ENCODE peak calls at places on chromosome 7, in six cellular contexts. One of them, this sample, is unnamed.

GRCh38 chr7:35430547-35431153 is 176.8 kb upstream of the TBX20 start:
- DNase-seq in OCI-M1: peak
- DNase-seq in brain microvascular endothelial cell: no peak
- DNase-seq in activated naive CD4-positive, alpha-beta T cell: no peak
- DNase-seq in glomerular endothelial cell: no peak
- DNase-seq in endothelial cell: no peak
- DNase-seq in this sample: peak

GRCh38 chr7:149109969-149110368 is 16.2 kb downstream of the ZNF425 start:
- DNase-seq in brain microvascular endothelial cell: no peak
- DNase-seq in OCI-M1: no peak
- DNase-seq in activated naive CD4-positive, alpha-beta T cell: no peak
- DNase-seq in endothelial cell: no peak
- DNase-seq in glomerular endothelial cell: no peak
- DNase-seq in this sample: no peak

GRCh38 chr7:107938448-107939250 is 47.7 kb downstream of the DLD start:
- DNase-seq in OCI-M1: no peak
- DNase-seq in brain microvascular endothelial cell: no peak
- DNase-seq in activated naive CD4-positive, alpha-beta T cell: no peak
- DNase-seq in glomerular endothelial cell: no peak
- DNase-seq in endothelial cell: no peak
- DNase-seq in this sample: no peak

GRCh38 chr7:150940446-150941102 is 37.5 kb downstream of the KCNH2 start:
- DNase-seq in brain microvascular endothelial cell: no peak
- DNase-seq in glomerular endothelial cell: no peak
- DNase-seq in OCI-M1: no peak
- DNase-seq in activated naive CD4-positive, alpha-beta T cell: no peak
- DNase-seq in endothelial cell: no peak
- DNase-seq in this sample: no peak

GRCh38 chr7:52897708-52898107 is 137.7 kb upstream of the POM121L12 start:
- DNase-seq in activated naive CD4-positive, alpha-beta T cell: no peak
- DNase-seq in OCI-M1: no peak
- DNase-seq in glomerular endothelial cell: no peak
- DNase-seq in endothelial cell: no peak
- DNase-seq in brain microvascular endothelial cell: no peak
- DNase-seq in this sample: no peak

GRCh38 chr7:91892099-91892788 is 11.7 kb upstream of the MTERF1 start:
- DNase-seq in glomerular endothelial cell: no peak
- DNase-seq in OCI-M1: no peak
- DNase-seq in endothelial cell: no peak
- DNase-seq in activated naive CD4-positive, alpha-beta T cell: no peak
- DNase-seq in brain microvascular endothelial cell: no peak
- DNase-seq in this sample: no peak

GRCh38 chr7:30240401-30240800 is 44.0 kb upstream of the ZNRF2 start:
- DNase-seq in glomerular endothelial cell: no peak
- DNase-seq in OCI-M1: peak
- DNase-seq in activated naive CD4-positive, alpha-beta T cell: no peak
- DNase-seq in brain microvascular endothelial cell: no peak
- DNase-seq in endothelial cell: no peak
- DNase-seq in this sample: no peak

GRCh38 chr7:116185956-116186355 is 24.4 kb upstream of the TES start:
- DNase-seq in endothelial cell: no peak
- DNase-seq in activated naive CD4-positive, alpha-beta T cell: no peak
- DNase-seq in glomerular endothelial cell: no peak
- DNase-seq in OCI-M1: no peak
- DNase-seq in brain microvascular endothelial cell: no peak
- DNase-seq in this sample: no peak

GRCh38 chr7:1662101-1662500 is 8.0 kb upstream of the ELFN1 start:
- DNase-seq in brain microvascular endothelial cell: no peak
- DNase-seq in glomerular endothelial cell: no peak
- DNase-seq in OCI-M1: no peak
- DNase-seq in activated naive CD4-positive, alpha-beta T cell: no peak
- DNase-seq in endothelial cell: no peak
- DNase-seq in this sample: peak

GRCh38 chr7:136489808-136490207 is 378.6 kb upstream of the CHRM2 start:
- DNase-seq in glomerular endothelial cell: no peak
- DNase-seq in endothelial cell: no peak
- DNase-seq in brain microvascular endothelial cell: no peak
- DNase-seq in OCI-M1: peak
- DNase-seq in activated naive CD4-positive, alpha-beta T cell: no peak
- DNase-seq in this sample: no peak

GRCh38 chr7:101630591-101630990 is 1.5 kb upstream of the MYL10 start:
- DNase-seq in activated naive CD4-positive, alpha-beta T cell: no peak
- DNase-seq in glomerular endothelial cell: no peak
- DNase-seq in OCI-M1: no peak
- DNase-seq in brain microvascular endothelial cell: no peak
- DNase-seq in endothelial cell: peak
- DNase-seq in this sample: no peak

GRCh38 chr7:108284349-108285017 is 154.3 kb upstream of the LAMB4 start:
- DNase-seq in OCI-M1: no peak
- DNase-seq in glomerular endothelial cell: no peak
- DNase-seq in brain microvascular endothelial cell: no peak
- DNase-seq in endothelial cell: no peak
- DNase-seq in activated naive CD4-positive, alpha-beta T cell: no peak
- DNase-seq in this sample: no peak

GRCh38 chr7:2033586-2034135 is 199.1 kb downstream of the MAD1L1 start:
- DNase-seq in OCI-M1: no peak
- DNase-seq in brain microvascular endothelial cell: no peak
- DNase-seq in glomerular endothelial cell: no peak
- DNase-seq in endothelial cell: no peak
- DNase-seq in activated naive CD4-positive, alpha-beta T cell: no peak
- DNase-seq in this sample: no peak

GRCh38 chr7:37419496-37419895 is 29.2 kb downstream of the ELMO1 start:
- DNase-seq in activated naive CD4-positive, alpha-beta T cell: no peak
- DNase-seq in OCI-M1: peak
- DNase-seq in brain microvascular endothelial cell: no peak
- DNase-seq in glomerular endothelial cell: no peak
- DNase-seq in endothelial cell: no peak
- DNase-seq in this sample: no peak

GRCh38 chr7:6577369-6578113 is at the start of gene ZDHHC4:
- DNase-seq in OCI-M1: peak
- DNase-seq in glomerular endothelial cell: peak
- DNase-seq in brain microvascular endothelial cell: peak
- DNase-seq in endothelial cell: peak
- DNase-seq in activated naive CD4-positive, alpha-beta T cell: peak
- DNase-seq in this sample: peak

GRCh38 chr7:107971613-107972012 is 31.3 kb downstream of the LAMB1 start:
- DNase-seq in OCI-M1: peak
- DNase-seq in glomerular endothelial cell: no peak
- DNase-seq in brain microvascular endothelial cell: no peak
- DNase-seq in endothelial cell: no peak
- DNase-seq in activated naive CD4-positive, alpha-beta T cell: no peak
- DNase-seq in this sample: no peak

GRCh38 chr7:93862651-93863050 is 27.9 kb downstream of the TFPI2 start:
- DNase-seq in activated naive CD4-positive, alpha-beta T cell: no peak
- DNase-seq in glomerular endothelial cell: no peak
- DNase-seq in brain microvascular endothelial cell: no peak
- DNase-seq in OCI-M1: no peak
- DNase-seq in endothelial cell: no peak
- DNase-seq in this sample: no peak

GRCh38 chr7:151885202-151885580 is 8.3 kb upstream of the PRKAG2 start:
- DNase-seq in activated naive CD4-positive, alpha-beta T cell: no peak
- DNase-seq in endothelial cell: no peak
- DNase-seq in brain microvascular endothelial cell: no peak
- DNase-seq in OCI-M1: no peak
- DNase-seq in glomerular endothelial cell: no peak
- DNase-seq in this sample: no peak

GRCh38 chr7:983182-984071 is 446 bp downstream of the CYP2W1 start:
- DNase-seq in glomerular endothelial cell: no peak
- DNase-seq in activated naive CD4-positive, alpha-beta T cell: no peak
- DNase-seq in OCI-M1: no peak
- DNase-seq in brain microvascular endothelial cell: no peak
- DNase-seq in endothelial cell: no peak
- DNase-seq in this sample: no peak

GRCh38 chr7:159109092-159110035 is 35.3 kb downstream of the VIPR2 start:
- DNase-seq in activated naive CD4-positive, alpha-beta T cell: no peak
- DNase-seq in brain microvascular endothelial cell: no peak
- DNase-seq in OCI-M1: no peak
- DNase-seq in glomerular endothelial cell: no peak
- DNase-seq in endothelial cell: no peak
- DNase-seq in this sample: no peak

GRCh38 chr7:130463553-130464434 is 23.0 kb upstream of the CEP41 start:
- DNase-seq in brain microvascular endothelial cell: no peak
- DNase-seq in OCI-M1: peak
- DNase-seq in endothelial cell: no peak
- DNase-seq in glomerular endothelial cell: no peak
- DNase-seq in activated naive CD4-positive, alpha-beta T cell: no peak
- DNase-seq in this sample: no peak

GRCh38 chr7:67692425-67692824 is 695.8 kb downstream of the TYW1 start:
- DNase-seq in activated naive CD4-positive, alpha-beta T cell: no peak
- DNase-seq in brain microvascular endothelial cell: no peak
- DNase-seq in glomerular endothelial cell: no peak
- DNase-seq in OCI-M1: no peak
- DNase-seq in endothelial cell: no peak
- DNase-seq in this sample: no peak

GRCh38 chr7:49852619-49853462 is 79.4 kb downstream of the VWC2 start:
- DNase-seq in activated naive CD4-positive, alpha-beta T cell: no peak
- DNase-seq in glomerular endothelial cell: no peak
- DNase-seq in OCI-M1: peak
- DNase-seq in brain microvascular endothelial cell: peak
- DNase-seq in endothelial cell: peak
- DNase-seq in this sample: peak

GRCh38 chr7:108094933-108095710 is 35.0 kb downstream of the LAMB4 start:
- DNase-seq in activated naive CD4-positive, alpha-beta T cell: no peak
- DNase-seq in endothelial cell: no peak
- DNase-seq in glomerular endothelial cell: peak
- DNase-seq in brain microvascular endothelial cell: peak
- DNase-seq in OCI-M1: no peak
- DNase-seq in this sample: no peak

GRCh38 chr7:19113855-19114590 is 3.4 kb downstream of the TWIST1 start:
- DNase-seq in activated naive CD4-positive, alpha-beta T cell: no peak
- DNase-seq in brain microvascular endothelial cell: peak
- DNase-seq in glomerular endothelial cell: no peak
- DNase-seq in OCI-M1: no peak
- DNase-seq in endothelial cell: no peak
- DNase-seq in this sample: no peak

GRCh38 chr7:151675521-151675920 is 155.8 kb upstream of the RHEB start:
- DNase-seq in OCI-M1: no peak
- DNase-seq in brain microvascular endothelial cell: no peak
- DNase-seq in glomerular endothelial cell: no peak
- DNase-seq in endothelial cell: no peak
- DNase-seq in activated naive CD4-positive, alpha-beta T cell: no peak
- DNase-seq in this sample: no peak

GRCh38 chr7:114574384-114574783 is 159.8 kb downstream of the FOXP2 start:
- DNase-seq in glomerular endothelial cell: no peak
- DNase-seq in OCI-M1: no peak
- DNase-seq in endothelial cell: no peak
- DNase-seq in brain microvascular endothelial cell: no peak
- DNase-seq in activated naive CD4-positive, alpha-beta T cell: no peak
- DNase-seq in this sample: no peak

GRCh38 chr7:19111474-19112143 is 5.8 kb downstream of the TWIST1 start:
- DNase-seq in glomerular endothelial cell: no peak
- DNase-seq in activated naive CD4-positive, alpha-beta T cell: no peak
- DNase-seq in endothelial cell: no peak
- DNase-seq in brain microvascular endothelial cell: no peak
- DNase-seq in OCI-M1: no peak
- DNase-seq in this sample: no peak

This sample was measured in iPS-NIHi11.